ENCODE peak calls at places on chromosomes 4 and X, in ten cellular contexts. Z is AG04450; W is WTC11; A is epithelial cell of esophagus; K is HCT116; Q is CD4-positive, alpha-beta T cell; I is HFF-Myc; S is WERI-Rb-1; G is endothelial cell; U is stomach. P is an unnamed sample.

GRCh38 chr4:85488416-85488815 is 13.5 kb downstream of the ARHGAP24 start:
- DNase-seq in Z (no peak), G (no peak), I (no peak), U (no peak), W (no peak), S (no peak), K (no peak), Q (no peak), A (no peak), P (no peak)

GRCh38 chr4:147761218-147761883 is 29.5 kb downstream of the ARHGAP10 start:
- DNase-seq in S (no peak), G (no peak), W (no peak), Z (no peak), U (no peak), A (no peak), Q (no peak), I (no peak), K (no peak), P (no peak)

GRCh38 chr4:76993787-76994641 is 44.5 kb downstream of the SEPTIN11 start:
- DNase-seq in Z (no peak), A (no peak), I (no peak), K (no peak), W (no peak), S (no peak), G (no peak), Q (peak), U (no peak), P (no peak)

GRCh38 chrX:153564047-153564606 is 34.8 kb downstream of the CCNQ start:
- DNase-seq in G (no peak), Q (no peak), S (no peak), U (no peak), W (no peak), I (no peak), K (no peak), A (no peak), Z (no peak), P (no peak)

GRCh38 chrX:30039768-30040167 is 175.6 kb upstream of the MAGEB2 start:
- DNase-seq in G (no peak), Z (no peak), I (no peak), Q (no peak), S (no peak), U (no peak), A (no peak), K (no peak), W (no peak), P (no peak)

GRCh38 chr4:106583567-106583966 is 215.0 kb upstream of the GIMD1 start:
- DNase-seq in Z (peak), A (peak), K (peak), W (no peak), S (no peak), U (no peak), I (peak), Q (no peak), G (no peak), P (no peak)

GRCh38 chr4:185839204-185839712 is 27.3 kb upstream of the SORBS2 start:
- DNase-seq in Q (no peak), K (peak), I (peak), A (peak), U (no peak), S (no peak), W (peak), G (peak), Z (peak), P (peak)

GRCh38 chr4:182141046-182141445 is 102.2 kb upstream of the TENM3 start:
- DNase-seq in I (no peak), Z (no peak), U (no peak), Q (no peak), S (no peak), G (no peak), A (no peak), K (no peak), W (peak), P (no peak)

GRCh38 chr4:138553001-138553845 is 311.1 kb upstream of the SLC7A11 start:
- DNase-seq in W (no peak), G (no peak), I (no peak), S (no peak), K (no peak), U (no peak), Q (no peak), Z (no peak), A (no peak), P (no peak)

GRCh38 chr4:138560448-138560847 is 318.3 kb upstream of the SLC7A11 start:
- DNase-seq in W (peak), K (no peak), Z (no peak), U (no peak), Q (no peak), G (no peak), A (no peak), I (no peak), S (no peak), P (no peak)

GRCh38 chr4:138555107-138555506 is 313.0 kb upstream of the SLC7A11 start:
- DNase-seq in G (no peak), W (no peak), Q (no peak), Z (no peak), I (no peak), U (no peak), A (no peak), S (peak), K (no peak), P (no peak)

GRCh38 chr4:138558886-138559285 is 316.7 kb upstream of the SLC7A11 start:
- DNase-seq in A (no peak), K (no peak), Z (no peak), Q (no peak), I (no peak), S (no peak), G (no peak), U (no peak), W (no peak), P (no peak)

GRCh38 chr4:138555584-138555983 is 313.4 kb upstream of the SLC7A11 start:
- DNase-seq in Q (no peak), G (peak), U (no peak), W (peak), Z (no peak), I (no peak), S (peak), A (peak), K (no peak), P (no peak)
- TF ChIP-seq CTCF in Q (no peak), G (no peak), U (no peak), W (peak), Z (no peak), I (peak), S (peak), A (peak), K (peak), P (peak)

DNA sequence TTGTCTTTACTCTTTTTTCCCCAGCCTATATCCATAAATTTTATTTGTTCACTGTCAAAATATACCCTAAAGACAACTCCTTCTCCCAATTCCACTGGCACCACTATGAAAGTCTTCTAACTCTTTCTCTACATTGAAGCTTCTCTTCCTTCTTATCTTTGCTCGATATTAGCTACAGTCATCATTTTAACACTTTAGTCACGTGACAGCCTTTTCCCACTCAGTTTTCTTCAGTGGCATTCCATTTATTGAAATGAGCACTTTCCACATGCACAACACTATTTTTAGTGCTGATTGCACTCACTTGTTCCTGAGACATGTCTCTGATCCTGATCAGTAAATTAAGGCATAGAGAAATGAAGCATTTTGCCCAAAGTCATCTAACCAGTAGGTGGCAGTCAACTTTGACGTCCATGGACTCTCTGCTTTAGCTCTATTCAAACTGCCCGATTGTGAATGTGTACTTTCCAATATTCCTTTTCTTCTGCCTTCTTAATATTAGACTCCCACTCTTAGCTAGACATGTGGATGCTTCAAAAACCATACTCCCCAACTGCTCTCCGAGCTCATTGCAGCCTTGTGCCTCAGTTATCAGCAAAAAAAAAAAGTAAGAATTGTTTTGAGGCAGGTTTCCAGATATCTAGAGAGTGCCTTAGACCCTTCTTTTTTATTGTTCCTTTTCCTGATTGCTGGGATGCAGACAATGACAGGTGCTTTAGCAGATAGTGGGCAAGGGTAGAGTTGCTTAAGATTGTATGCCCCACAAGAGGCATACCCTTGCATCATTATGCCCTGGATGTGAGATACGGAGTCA is 394.4 kb upstream of the ADGRL3 start:
- DNase-seq in Z (no peak), G (peak), Q (no peak), I (peak), S (peak), U (no peak), W (no peak), K (no peak), A (peak), P (no peak)
- TF ChIP-seq CTCF in Z (peak), G (peak), Q (no peak), I (peak), S (peak), U (peak), W (peak), K (peak), A (peak), P (peak)

GRCh38 chr4:152988721-152989553 is 52.8 kb downstream of the FHDC1 start:
- DNase-seq in I (no peak), G (no peak), K (no peak), W (no peak), U (no peak), Z (no peak), Q (no peak), A (no peak), S (no peak), P (no peak)
- TF ChIP-seq CTCF in I (no peak), G (no peak), K (no peak), W (no peak), U (no peak), Z (no peak), Q (no peak), A (no peak), S (no peak), P (no peak)

DNA sequence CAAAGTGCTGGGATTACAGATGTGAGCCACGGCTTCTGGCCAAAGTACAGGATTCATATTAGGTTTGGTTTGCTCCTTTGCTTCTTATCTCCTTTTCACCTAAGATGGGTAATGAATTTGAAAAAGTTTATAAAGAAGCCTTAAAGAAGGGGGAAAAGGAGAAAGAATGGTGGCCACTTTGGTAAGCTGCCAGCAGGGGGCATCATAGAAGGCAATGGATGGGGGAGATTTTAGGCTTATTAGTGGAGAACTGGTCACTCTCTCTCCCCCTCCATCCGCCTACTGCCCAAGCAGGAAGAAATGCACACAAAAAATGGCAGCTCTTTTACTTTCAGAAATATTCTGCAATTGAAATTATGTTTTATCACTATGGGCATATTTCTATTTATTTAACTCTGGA is 32.0 kb downstream of the SPARCL1 start:
- DNase-seq in Z (no peak), G (peak), I (no peak), Q (no peak), U (no peak), K (no peak), W (peak), A (no peak), S (peak), P (no peak)
- TF ChIP-seq CTCF in Z (peak), G (peak), I (peak), Q (no peak), U (no peak), K (peak), W (peak), A (peak), S (peak), P (peak)

DNA sequence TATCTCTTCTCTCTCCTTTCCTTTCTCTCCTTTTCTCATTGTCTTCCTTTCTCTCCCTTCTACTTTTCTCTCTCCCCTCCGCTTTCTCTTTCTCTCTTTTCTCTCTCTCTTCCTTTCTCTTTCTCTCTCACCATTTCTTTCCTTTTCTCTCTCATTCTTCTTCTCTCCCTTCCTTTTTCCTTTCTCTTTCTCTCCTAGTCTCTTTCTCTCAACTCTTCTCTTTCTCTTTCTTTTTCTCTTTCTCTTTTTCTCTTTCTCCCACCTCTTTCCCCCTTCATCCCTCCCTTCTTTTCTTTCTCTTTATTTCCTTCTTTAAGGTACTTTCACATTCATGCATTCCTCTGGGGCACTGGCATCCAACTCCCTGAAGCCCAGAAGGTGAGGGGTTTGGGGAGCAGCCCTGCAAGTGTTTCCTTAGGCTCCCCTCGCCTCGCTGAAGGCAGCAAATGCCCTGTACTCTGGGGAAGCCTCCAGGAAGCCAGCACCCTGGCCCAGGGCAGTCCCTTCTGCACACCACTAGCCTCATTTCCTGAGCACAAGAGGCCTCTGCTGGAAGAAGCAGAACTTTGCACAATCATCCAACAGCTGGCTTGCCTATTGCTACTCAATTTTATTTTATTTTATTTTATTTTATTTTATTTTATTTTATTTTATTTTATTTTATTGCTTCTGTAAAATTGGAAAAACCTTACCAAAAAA is 124.2 kb downstream of the NFKB1 start:
- DNase-seq in Z (no peak), S (peak), W (peak), G (no peak), K (no peak), A (peak), I (no peak), Q (peak), U (peak), P (no peak)
- TF ChIP-seq CTCF in Z (peak), S (peak), W (no peak), G (no peak), K (peak), A (peak), I (no peak), Q (peak), U (no peak), P (peak)

DNA sequence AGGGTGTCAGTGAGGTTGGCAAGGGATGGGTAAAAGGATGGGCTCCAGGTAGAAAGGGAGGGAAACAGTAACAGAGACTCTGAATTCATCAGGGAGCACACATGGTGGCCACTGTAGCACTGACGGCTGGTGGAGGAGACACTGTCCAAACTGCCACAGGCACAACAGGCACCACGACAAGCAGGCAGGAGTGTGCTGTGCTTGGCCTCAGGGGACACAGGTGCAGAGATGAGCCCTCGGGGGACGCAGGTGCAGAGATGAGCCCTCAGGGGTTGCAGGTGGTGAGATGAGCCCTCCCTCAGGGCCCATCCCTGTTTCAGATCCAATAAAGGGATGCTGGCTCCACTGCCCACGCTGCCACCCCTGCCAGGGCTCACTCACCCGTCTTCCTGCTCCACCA is 7.6 kb downstream of the PDE6B start:
- DNase-seq in I (no peak), A (no peak), K (no peak), Q (no peak), G (no peak), W (peak), S (no peak), Z (no peak), U (no peak), P (no peak)
- TF ChIP-seq CTCF in I (no peak), A (no peak), K (no peak), Q (no peak), G (no peak), W (no peak), S (no peak), Z (no peak), U (no peak), P (no peak)

DNA sequence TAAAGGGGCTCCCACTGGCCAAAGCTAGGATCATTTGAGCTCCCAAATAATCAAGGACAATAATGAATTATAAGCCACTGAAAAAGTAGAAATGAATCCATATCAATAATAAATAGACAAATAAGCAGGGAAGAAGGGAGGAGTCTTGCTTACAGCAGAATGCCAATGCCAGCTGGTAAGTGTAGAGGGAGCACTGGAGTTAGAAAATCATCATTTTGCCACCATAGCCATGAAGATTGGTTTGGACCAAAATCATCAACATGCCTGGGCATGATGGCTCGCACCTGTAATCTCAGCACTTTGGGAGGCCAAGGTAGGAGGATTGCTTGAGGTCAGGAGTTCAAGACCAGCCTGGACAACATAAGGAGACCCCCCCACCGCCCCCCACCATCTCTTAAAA is 20.4 kb upstream of the SH3KBP1 start:
- DNase-seq in K (no peak), Z (no peak), I (no peak), Q (no peak), A (no peak), W (no peak), S (no peak), G (no peak), U (no peak), P (no peak)
- TF ChIP-seq CTCF in K (no peak), Z (no peak), I (no peak), Q (no peak), A (peak), W (no peak), S (no peak), G (no peak), U (no peak), P (no peak)

DNA sequence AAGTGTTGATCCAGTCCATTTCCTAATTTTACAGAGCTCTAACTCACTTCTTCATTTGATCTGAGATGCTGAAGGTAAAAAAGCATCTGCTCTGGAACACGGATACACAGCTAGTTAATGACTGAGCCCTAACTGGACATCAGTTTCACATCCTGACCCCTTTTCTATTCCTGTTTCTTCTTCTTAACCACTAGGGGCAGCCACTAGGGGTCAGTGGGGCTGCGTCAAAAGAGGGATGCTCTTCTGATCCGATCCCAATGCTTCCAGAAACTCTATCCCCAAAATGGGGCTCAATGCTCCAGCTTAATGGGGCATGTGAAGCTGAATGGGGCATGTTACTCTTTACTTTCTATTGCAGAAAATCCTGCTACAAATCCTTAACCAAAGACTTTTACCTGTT is 33.4 kb upstream of the PHKA2 start:
- DNase-seq in Z (no peak), Q (no peak), K (no peak), S (peak), A (peak), I (no peak), W (peak), U (no peak), G (peak), P (no peak)
- TF ChIP-seq CTCF in Z (peak), Q (no peak), K (peak), S (peak), A (peak), I (peak), W (no peak), U (no peak), G (peak), P (peak)

DNA sequence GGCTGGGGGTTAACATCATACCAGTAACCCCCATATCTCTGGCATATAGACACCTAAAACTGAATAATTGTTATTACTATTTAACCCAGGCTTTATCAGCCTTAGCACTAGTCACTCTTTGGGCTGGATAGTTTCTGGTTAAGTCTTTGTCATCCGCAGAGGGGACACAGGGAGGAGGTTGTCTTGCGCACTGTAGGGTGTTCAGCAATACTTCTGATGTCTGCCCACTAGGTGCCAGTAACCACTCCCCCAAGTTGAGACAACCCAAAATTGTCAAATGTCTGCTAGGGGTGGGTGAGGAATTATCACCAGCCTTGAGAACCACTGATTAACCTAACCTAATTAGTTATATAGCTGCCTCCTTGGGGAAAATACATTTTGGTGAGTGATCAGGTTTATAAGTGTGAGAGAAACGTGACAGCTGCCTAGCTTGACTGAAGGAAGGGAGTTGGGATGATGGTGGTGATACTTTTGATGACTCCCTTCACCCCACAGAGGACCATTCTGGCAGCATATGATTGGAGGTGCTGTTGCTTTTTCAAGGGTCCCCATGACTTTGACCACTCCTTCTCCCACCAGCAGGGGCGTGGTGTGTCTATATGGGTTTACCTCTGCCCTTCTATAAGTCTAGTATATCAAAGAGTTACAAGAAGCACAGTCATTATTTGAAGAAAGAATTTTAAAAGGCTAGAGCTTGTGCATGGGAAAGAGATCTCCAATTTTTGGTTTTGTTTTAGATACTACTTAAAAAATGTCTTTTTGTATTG is 140.9 kb downstream of the STIM2 start:
- DNase-seq in K (no peak), Z (no peak), U (no peak), I (no peak), G (no peak), W (peak), S (no peak), Q (no peak), A (no peak), P (no peak)
- TF ChIP-seq CTCF in K (peak), Z (no peak), U (no peak), I (no peak), G (no peak), W (no peak), S (no peak), Q (no peak), A (no peak), P (no peak)

P was measured in osteocyte.